ENCODE peak calls at places on chromosomes 3 and 15, in seven cellular contexts. Y is natural killer cell; M is HCT116; Z is left ventricle myocardium superior; N is activated CD8-positive, alpha-beta T cell treated with anti-CD3 and anti-CD28 coated beads for 36 hours; O is left lung; G is CD4-positive, alpha-beta T cell. F is an unnamed sample.

GRCh38 chr3:12345141-12345561 is 56.3 kb downstream of the PPARG start:
- ATAC-seq in Y (no peak), M (peak; percentile 78), Z (no peak), N (no peak), O (no peak), G (no peak), F (peak; percentile 74)

GRCh38 chr3:177731644-177732268 is 534.5 kb upstream of the TBL1XR1 start:
- ATAC-seq in Y (no peak), M (no peak), Z (no peak), N (no peak), O (no peak), G (no peak), F (no peak)

GRCh38 chr15:99683000-99683670 is 50.1 kb downstream of the LYSMD4 start:
- ATAC-seq in Y (peak; percentile 28), M (no peak), Z (peak; percentile 55), N (peak; percentile 93), O (peak; percentile 19), G (peak; percentile 61), F (peak; percentile 35)

GRCh38 chr3:163328680-163329079 is 1749.6 kb downstream of the SI start:
- ATAC-seq in Y (no peak), M (peak; percentile 36), Z (no peak), N (no peak), O (no peak), G (no peak), F (no peak)

GRCh38 chr15:72236381-72237285 is 5.6 kb upstream of the PKM start:
- ATAC-seq in Y (no peak), M (peak; percentile 55), Z (no peak), N (no peak), O (no peak), G (no peak), F (peak; percentile 0)

GRCh38 chr3:147507638-147508286 is 98.6 kb downstream of the ZIC1 start:
- ATAC-seq in Y (no peak), M (no peak), Z (peak; percentile 87), N (no peak), O (no peak), G (no peak), F (no peak)

GRCh38 chr3:111608378-111608777 is 13.2 kb upstream of the ZBED2 start:
- ATAC-seq in Y (peak; percentile 81), M (no peak), Z (no peak), N (peak; percentile 37), O (no peak), G (no peak), F (peak; percentile 36)

GRCh38 chr3:42497009-42497731 is 5.3 kb upstream of the VIPR1 start:
- ATAC-seq in Y (no peak), M (peak; percentile 82), Z (no peak), N (no peak), O (peak; percentile 55), G (no peak), F (no peak)

GRCh38 chr3:158470944-158471638 is 99.9 kb upstream of the MLF1 start:
- ATAC-seq in Y (no peak), M (no peak), Z (no peak), N (no peak), O (peak; percentile 25), G (no peak), F (no peak)

F was measured in activated T-helper 17 cell treated with anti-CD3 and anti-CD28 coated beads, Interleukin-2, amount 50 U/mL, for 72 hours.